ENCODE peak calls at places on chromosomes 6 and 20, in four cellular contexts. One of them, this sample, is unnamed.

GRCh38 chr20:44185574-44185973 is 1.4 kb downstream of the JPH2 start:
- DNase-seq in HepG2: no peak
- DNase-seq in HEK293T: no peak
- DNase-seq in K562: no peak
- DNase-seq in this sample: no peak

GRCh38 chr20:46592580-46593362 is 42.3 kb upstream of the OCSTAMP start:
- DNase-seq in HepG2: peak; percentile 36
- DNase-seq in HEK293T: no peak
- DNase-seq in K562: no peak
- DNase-seq in this sample: no peak

GRCh38 chr20:48603116-48603818 is 224.5 kb downstream of the PREX1 start:
- DNase-seq in HepG2: no peak
- DNase-seq in HEK293T: no peak
- DNase-seq in K562: no peak
- DNase-seq in this sample: no peak

GRCh38 chr20:18288748-18289705 is 700 bp downstream of the ZNF133 start:
- DNase-seq in HepG2: peak; percentile 42
- DNase-seq in HEK293T: peak; percentile 11
- DNase-seq in K562: peak; percentile 11
- DNase-seq in this sample: no peak

GRCh38 chr20:25622450-25623224 is 1.2 kb downstream of the NANP start:
- DNase-seq in HepG2: peak; percentile 20
- DNase-seq in HEK293T: no peak
- DNase-seq in K562: no peak
- DNase-seq in this sample: no peak

GRCh38 chr6:40347571-40348011 is 239.6 kb downstream of the LRFN2 start:
- DNase-seq in HepG2: no peak
- DNase-seq in HEK293T: no peak
- DNase-seq in K562: no peak
- DNase-seq in this sample: no peak

GRCh38 chr6:35711731-35712130 is 23.0 kb upstream of the FKBP5 start:
- DNase-seq in HepG2: no peak
- DNase-seq in HEK293T: no peak
- DNase-seq in K562: no peak
- DNase-seq in this sample: no peak

GRCh38 chr20:45153756-45154155 is 20.9 kb upstream of the PI3 start:
- DNase-seq in HepG2: no peak
- DNase-seq in HEK293T: no peak
- DNase-seq in K562: no peak
- DNase-seq in this sample: peak; percentile 15

GRCh38 chr20:62393266-62393665 is 6.4 kb downstream of the RPS21 start:
- DNase-seq in HepG2: no peak
- DNase-seq in HEK293T: no peak
- DNase-seq in K562: no peak
- DNase-seq in this sample: no peak

GRCh38 chr6:1871936-1872335 is 262.2 kb downstream of the FOXC1 start:
- DNase-seq in HepG2: no peak
- DNase-seq in HEK293T: no peak
- DNase-seq in K562: no peak
- DNase-seq in this sample: no peak

GRCh38 chr6:6586167-6586566 is 2.4 kb upstream of the LY86 start:
- DNase-seq in HepG2: no peak
- DNase-seq in HEK293T: no peak
- DNase-seq in K562: no peak
- DNase-seq in this sample: no peak

GRCh38 chr6:24520929-24521546 is 26.3 kb downstream of the ALDH5A1 start:
- DNase-seq in HepG2: peak; percentile 62
- DNase-seq in HEK293T: peak; percentile 73
- DNase-seq in K562: peak; percentile 30
- DNase-seq in this sample: no peak

GRCh38 chr6:1952726-1953360 is 292.6 kb downstream of the GMDS start:
- DNase-seq in HepG2: no peak
- DNase-seq in HEK293T: no peak
- DNase-seq in K562: no peak
- DNase-seq in this sample: no peak

GRCh38 chr20:18284805-18285533 is 3.4 kb upstream of the ZNF133 start:
- DNase-seq in HepG2: no peak
- DNase-seq in HEK293T: no peak
- DNase-seq in K562: no peak
- DNase-seq in this sample: no peak

GRCh38 chr20:58623579-58624473 is 27.3 kb upstream of the STX16 start:
- DNase-seq in HepG2: peak; percentile 68
- DNase-seq in HEK293T: peak; percentile 67
- DNase-seq in K562: peak; percentile 89
- DNase-seq in this sample: no peak

GRCh38 chr20:43584448-43585138 is 6.1 kb upstream of the IFT52 start:
- DNase-seq in HepG2: peak; percentile 74
- DNase-seq in HEK293T: no peak
- DNase-seq in K562: no peak
- DNase-seq in this sample: no peak

GRCh38 chr20:40274912-40275654 is 414.0 kb downstream of the MAFB start:
- DNase-seq in HepG2: no peak
- DNase-seq in HEK293T: no peak
- DNase-seq in K562: no peak
- DNase-seq in this sample: no peak

GRCh38 chr6:125019873-125020272 is 57.6 kb downstream of the RNF217 start:
- DNase-seq in HepG2: no peak
- DNase-seq in HEK293T: no peak
- DNase-seq in K562: no peak
- DNase-seq in this sample: no peak

GRCh38 chr6:150153905-150154492 is 11.2 kb downstream of the PPP1R14C start:
- DNase-seq in HepG2: no peak
- DNase-seq in HEK293T: no peak
- DNase-seq in K562: no peak
- DNase-seq in this sample: no peak

GRCh38 chr6:84504025-84504424 is 260.4 kb downstream of the TBX18 start:
- DNase-seq in HepG2: no peak
- DNase-seq in HEK293T: no peak
- DNase-seq in K562: no peak
- DNase-seq in this sample: no peak

GRCh38 chr6:6330407-6330806 is 9.9 kb upstream of the F13A1 start:
- DNase-seq in HepG2: no peak
- DNase-seq in HEK293T: no peak
- DNase-seq in K562: no peak
- DNase-seq in this sample: no peak

GRCh38 chr6:133991096-133991593 is 38.1 kb downstream of the TBPL1 start:
- DNase-seq in HepG2: peak; percentile 21
- DNase-seq in HEK293T: no peak
- DNase-seq in K562: no peak
- DNase-seq in this sample: no peak

GRCh38 chr20:51174536-51174935 is 151.6 kb upstream of the KCNG1 start:
- DNase-seq in HepG2: no peak
- DNase-seq in HEK293T: no peak
- DNase-seq in K562: no peak
- DNase-seq in this sample: no peak

GRCh38 chr20:57629976-57630525 is 9.8 kb upstream of the ZBP1 start:
- DNase-seq in HepG2: no peak
- DNase-seq in HEK293T: no peak
- DNase-seq in K562: no peak
- DNase-seq in this sample: no peak

GRCh38 chr20:20448891-20449290 is 81.0 kb downstream of the INSM1 start:
- DNase-seq in HepG2: no peak
- DNase-seq in HEK293T: no peak
- DNase-seq in K562: no peak
- DNase-seq in this sample: no peak

GRCh38 chr6:150857062-150857905 is 8.2 kb upstream of the MTHFD1L start:
- DNase-seq in HepG2: peak; percentile 15
- DNase-seq in HEK293T: no peak
- DNase-seq in K562: no peak
- DNase-seq in this sample: no peak

GRCh38 chr6:29005183-29005885 is at the start of gene ZNF311:
- DNase-seq in HepG2: no peak
- DNase-seq in HEK293T: no peak
- DNase-seq in K562: peak; percentile 64
- DNase-seq in this sample: no peak

GRCh38 chr20:14142964-14143627 is 147.8 kb downstream of the MACROD2 start:
- DNase-seq in HepG2: no peak
- DNase-seq in HEK293T: no peak
- DNase-seq in K562: no peak
- DNase-seq in this sample: no peak

DNA sequence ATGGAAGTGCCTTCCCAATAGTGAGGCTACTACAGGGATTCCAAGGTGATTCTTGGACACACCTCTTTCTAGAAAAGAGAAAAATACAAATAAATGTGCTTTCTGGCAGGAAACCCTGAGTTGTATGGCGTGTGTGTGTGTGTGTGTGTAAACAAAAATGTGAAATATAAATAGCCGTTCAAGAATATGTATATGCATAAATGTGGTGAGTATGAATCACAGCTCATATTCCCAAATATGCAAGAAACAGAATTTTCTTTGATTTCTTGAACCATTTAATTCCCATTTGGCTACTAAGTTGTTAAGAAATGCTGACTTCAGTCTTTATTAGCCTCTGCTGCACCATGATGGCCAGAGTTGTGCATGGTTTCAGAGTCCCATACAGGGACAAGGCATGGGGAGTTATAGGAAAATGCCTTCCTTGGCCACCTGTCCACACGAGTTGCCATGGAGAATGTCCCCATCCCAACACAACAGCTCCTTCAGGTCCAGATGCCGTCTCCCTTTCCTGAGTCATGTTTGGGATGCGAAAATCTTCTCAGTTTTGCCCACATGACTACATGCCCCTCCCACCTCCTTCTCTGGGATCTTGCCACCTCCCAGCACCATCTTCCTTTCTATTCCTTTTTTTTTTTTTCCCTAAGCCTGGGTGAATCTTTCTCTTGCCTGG is 312.4 kb upstream of the ECI2 start:
- DNase-seq in HepG2: no peak
- DNase-seq in HEK293T: no peak
- DNase-seq in K562: no peak
- DNase-seq in this sample: no peak
- TF ChIP-seq TARDBP in HepG2: no peak
- TF ChIP-seq TARDBP in HEK293T: no peak
- TF ChIP-seq TARDBP in K562: no peak
- TF ChIP-seq TARDBP in this sample: no peak

GRCh38 chr6:37659561-37659960 is 38.1 kb downstream of the MDGA1 start:
- DNase-seq in HepG2: peak; percentile 23
- DNase-seq in HEK293T: no peak
- DNase-seq in K562: no peak
- DNase-seq in this sample: no peak

GRCh38 chr6:37665309-37665708 is 32.4 kb downstream of the MDGA1 start:
- DNase-seq in HepG2: no peak
- DNase-seq in HEK293T: peak; percentile 21
- DNase-seq in K562: no peak
- DNase-seq in this sample: no peak

GRCh38 chr6:37667050-37667814 is 30.5 kb downstream of the MDGA1 start:
- DNase-seq in HepG2: no peak
- DNase-seq in HEK293T: no peak
- DNase-seq in K562: peak; percentile 84
- DNase-seq in this sample: no peak

GRCh38 chr6:37660317-37660716 is 37.4 kb downstream of the MDGA1 start:
- DNase-seq in HepG2: no peak
- DNase-seq in HEK293T: no peak
- DNase-seq in K562: no peak
- DNase-seq in this sample: no peak

DNA sequence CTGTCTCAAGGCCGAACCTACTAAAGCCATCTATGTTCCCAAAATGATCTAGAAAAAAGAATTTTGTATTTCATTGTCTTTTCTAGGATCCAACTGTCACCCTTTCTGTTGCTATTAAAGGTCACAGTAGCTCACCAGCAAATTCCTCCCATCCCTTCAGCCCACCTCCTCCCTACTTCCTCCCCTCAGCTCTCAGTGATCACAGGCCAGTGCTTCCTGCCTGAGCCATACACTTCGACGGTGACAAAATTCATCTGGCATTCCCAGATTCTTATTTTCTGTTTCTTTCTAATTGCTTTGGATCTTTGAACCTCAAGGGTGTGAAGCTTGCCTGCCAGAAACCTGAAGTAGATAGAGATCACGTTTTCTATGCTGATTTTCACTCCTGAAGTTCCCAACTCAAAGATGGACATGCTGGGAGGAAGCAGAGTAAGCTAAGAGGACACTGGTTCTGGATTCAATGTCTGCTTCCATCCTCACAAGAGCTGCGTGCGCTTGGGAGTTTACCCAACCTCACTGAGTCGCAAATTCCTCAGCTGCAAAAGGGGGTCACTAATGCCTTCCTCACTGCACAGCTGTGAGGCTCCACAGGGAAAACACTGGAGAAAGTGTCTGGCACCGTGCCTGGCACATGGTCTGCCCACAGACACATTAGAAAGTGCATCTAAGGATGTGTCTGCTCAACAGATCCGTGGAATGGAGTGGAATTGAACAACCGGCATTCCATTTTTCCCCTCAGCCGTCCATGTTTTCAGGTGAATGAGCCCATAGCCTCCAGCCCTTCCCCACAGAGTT is 34.5 kb downstream of the MDGA1 start:
- DNase-seq in HepG2: no peak
- DNase-seq in HEK293T: no peak
- DNase-seq in K562: no peak
- DNase-seq in this sample: no peak
- TF ChIP-seq TARDBP in HepG2: no peak
- TF ChIP-seq TARDBP in HEK293T: no peak
- TF ChIP-seq TARDBP in K562: no peak
- TF ChIP-seq TARDBP in this sample: no peak

DNA sequence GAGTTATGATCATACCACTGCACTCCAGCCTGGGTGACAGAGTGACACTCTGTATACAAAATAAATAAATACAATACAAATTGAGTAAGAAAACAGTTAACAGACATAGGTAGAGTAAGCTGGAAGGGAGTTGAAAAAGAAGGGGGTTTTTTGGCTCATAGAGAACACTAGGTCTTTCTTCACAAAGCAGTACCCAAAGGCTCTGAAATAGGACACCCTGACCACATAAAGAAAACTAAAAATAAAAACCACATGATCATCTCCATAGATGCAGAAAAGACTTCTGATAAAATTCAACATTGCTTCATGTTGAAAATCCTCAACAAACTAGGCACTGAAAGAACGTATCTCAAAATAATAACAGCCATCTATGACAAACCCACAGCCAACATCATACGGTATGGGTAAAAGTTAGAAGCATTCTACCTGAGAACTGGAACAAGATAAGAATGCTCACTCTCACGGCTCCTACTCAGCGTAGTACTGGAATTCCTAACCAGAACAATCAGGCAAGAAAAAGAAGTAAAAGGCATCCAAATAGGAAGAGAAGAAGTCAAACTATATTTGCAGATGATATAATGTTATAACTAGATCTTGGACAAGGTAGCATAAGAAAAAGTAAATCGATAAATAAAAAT is 48.6 kb downstream of the TOMM6 start:
- DNase-seq in HepG2: no peak
- DNase-seq in HEK293T: no peak
- DNase-seq in K562: no peak
- DNase-seq in this sample: no peak
- TF ChIP-seq TARDBP in HepG2: no peak
- TF ChIP-seq TARDBP in HEK293T: no peak
- TF ChIP-seq TARDBP in K562: no peak
- TF ChIP-seq TARDBP in this sample: no peak

GRCh38 chr6:168645326-168645725 is 204.3 kb downstream of the SMOC2 start:
- DNase-seq in HepG2: no peak
- DNase-seq in HEK293T: no peak
- DNase-seq in K562: no peak
- DNase-seq in this sample: no peak
- TF ChIP-seq TARDBP in HepG2: no peak
- TF ChIP-seq TARDBP in HEK293T: no peak
- TF ChIP-seq TARDBP in K562: no peak
- TF ChIP-seq TARDBP in this sample: no peak

GRCh38 chr6:165487347-165487746 is 175.7 kb downstream of the PDE10A start:
- DNase-seq in HepG2: no peak
- DNase-seq in HEK293T: no peak
- DNase-seq in K562: no peak
- DNase-seq in this sample: no peak
- TF ChIP-seq TARDBP in HepG2: no peak
- TF ChIP-seq TARDBP in HEK293T: no peak
- TF ChIP-seq TARDBP in K562: no peak
- TF ChIP-seq TARDBP in this sample: no peak

GRCh38 chr6:99254616-99255550 is 94.6 kb downstream of the FAXC start:
- DNase-seq in HepG2: no peak
- DNase-seq in HEK293T: no peak
- DNase-seq in K562: no peak
- DNase-seq in this sample: no peak
- TF ChIP-seq TARDBP in HepG2: no peak
- TF ChIP-seq TARDBP in HEK293T: no peak
- TF ChIP-seq TARDBP in K562: no peak
- TF ChIP-seq TARDBP in this sample: no peak

This sample was measured in GM12878.